ENCODE peak calls at places on chromosomes 5 and 9, in five cellular contexts. O, Z, D, I and S are unnamed samples.
A peak's percentile ranks its signal among the peaks of the same experiment; 100 is the strongest.

GRCh38 chr9:2872941-2873323 is 29.0 kb upstream of the PUM3 start:
- DNase-seq in O (no peak), Z (no peak), D (no peak), I (no peak), S (no peak)

GRCh38 chr9:124840300-124840833 is 12.9 kb upstream of the WDR38 start:
- DNase-seq in O (no peak), Z (no peak), D (no peak), I (no peak), S (no peak)

GRCh38 chr9:119709431-119709830 is 340.2 kb upstream of the BRINP1 start:
- DNase-seq in O (no peak), Z (no peak), D (no peak), I (no peak), S (no peak)

GRCh38 chr9:3059781-3060468 is 216.0 kb upstream of the PUM3 start:
- DNase-seq in O (no peak), Z (no peak), D (no peak), I (no peak), S (no peak)

GRCh38 chr5:31036407-31036806 is 157.1 kb upstream of the CDH6 start:
- DNase-seq in O (no peak), Z (no peak), D (no peak), I (no peak), S (no peak)

GRCh38 chr5:87588316-87588715 is 175.6 kb upstream of the CCNH start:
- DNase-seq in O (peak; percentile 0), Z (no peak), D (no peak), I (no peak), S (no peak)

GRCh38 chr9:27423919-27424710 is 100.0 kb upstream of the IFNK start:
- DNase-seq in O (no peak), Z (peak; percentile 10), D (peak; percentile 27), I (no peak), S (no peak)

GRCh38 chr5:164235176-164235914 is 729.9 kb downstream of the MAT2B start:
- DNase-seq in O (no peak), Z (no peak), D (no peak), I (no peak), S (no peak)

GRCh38 chr5:39138892-39139291 is 64.7 kb upstream of the RICTOR start:
- DNase-seq in O (no peak), Z (no peak), D (no peak), I (no peak), S (no peak)

GRCh38 chr5:373710-374602 is 52.4 kb downstream of the AHRR start:
- DNase-seq in O (no peak), Z (peak; percentile 92), D (no peak), I (peak; percentile 69), S (no peak)

GRCh38 chr9:114894801-114895433 is 35.5 kb downstream of the TNFSF8 start:
- DNase-seq in O (no peak), Z (peak; percentile 71), D (no peak), I (no peak), S (no peak)

GRCh38 chr9:114483499-114483898 is 21.8 kb downstream of the WHRN start:
- DNase-seq in O (no peak), Z (no peak), D (no peak), I (no peak), S (no peak)

GRCh38 chr9:113152699-113153098 is 1.9 kb downstream of the SLC31A2 start:
- DNase-seq in O (no peak), Z (no peak), D (no peak), I (no peak), S (no peak)

GRCh38 chr9:77945798-77946197 is 85.8 kb downstream of the GNAQ start:
- DNase-seq in O (no peak), Z (no peak), D (no peak), I (no peak), S (no peak)

GRCh38 chr5:133610489-133611356 is 1.6 kb downstream of the FSTL4 start:
- DNase-seq in O (peak; percentile 13), Z (peak; percentile 64), D (no peak), I (peak; percentile 78), S (no peak)

GRCh38 chr5:119291877-119292276 is 63.9 kb upstream of the TNFAIP8 start:
- DNase-seq in O (no peak), Z (no peak), D (no peak), I (no peak), S (no peak)

GRCh38 chr5:105150324-105150723 is 1587.7 kb upstream of the NUDT12 start:
- DNase-seq in O (no peak), Z (no peak), D (no peak), I (no peak), S (no peak)

GRCh38 chr5:127072861-127073846 is at the start of gene C5orf63:
- DNase-seq in O (peak; percentile 11), Z (peak; percentile 86), D (peak; percentile 81), I (peak; percentile 80), S (peak; percentile 46)

GRCh38 chr5:53416144-53416730 is 64.2 kb upstream of the FST start:
- DNase-seq in O (no peak), Z (no peak), D (peak; percentile 0), I (no peak), S (no peak)

GRCh38 chr9:124818431-124819281 is 34.6 kb upstream of the WDR38 start:
- DNase-seq in O (no peak), Z (peak; percentile 22), D (no peak), I (no peak), S (no peak)